ENCODE peak calls at places on chromosomes 2 and 18, in ten cellular contexts. C is mucosa of gallbladder, K is Panc1, O is ureter, U is transverse colon, V is NCI-H446 treated with DMSO at 0.1 percent for 48 hours, G is hippocampal formation, W is pancreas, E is NCI-H1092, D is HFFc6. L is an unnamed sample.

GRCh38 chr18:58657494-58657893 is 13.8 kb upstream of the MALT1 start:
- DNase-seq in C (no peak), K (no peak), O (no peak), U (no peak), V (no peak), G (no peak), W (no peak), E (no peak), D (no peak), L (no peak)

GRCh38 chr2:25103287-25103871 is 61.5 kb downstream of the EFR3B start:
- DNase-seq in C (no peak), K (peak), O (no peak), U (no peak), V (peak), G (no peak), W (no peak), E (no peak), D (peak), L (no peak)

GRCh38 chr2:240302933-240303332 is 132.5 kb upstream of the GPC1 start:
- DNase-seq in C (no peak), K (no peak), O (no peak), U (no peak), V (no peak), G (no peak), W (no peak), E (no peak), D (no peak), L (no peak)

GRCh38 chr2:160429248-160430000 is 64.2 kb downstream of the RBMS1 start:
- DNase-seq in C (no peak), K (no peak), O (no peak), U (no peak), V (peak), G (no peak), W (no peak), E (peak), D (peak), L (peak)

GRCh38 chr18:79578396-79579260 is 101.0 kb upstream of the CTDP1 start:
- DNase-seq in C (no peak), K (no peak), O (no peak), U (peak), V (no peak), G (no peak), W (no peak), E (no peak), D (no peak), L (no peak)

GRCh38 chr18:24868760-24869237 is 408.4 kb downstream of the HRH4 start:
- DNase-seq in C (no peak), K (peak), O (no peak), U (no peak), V (peak), G (no peak), W (no peak), E (no peak), D (peak), L (no peak)

GRCh38 chr2:86047575-86048382 is 57.9 kb downstream of the POLR1A start:
- DNase-seq in C (no peak), K (no peak), O (no peak), U (no peak), V (no peak), G (no peak), W (peak), E (no peak), D (no peak), L (no peak)

GRCh38 chr2:237997521-237997920 is 30.7 kb downstream of the UBE2F start:
- DNase-seq in C (no peak), K (no peak), O (no peak), U (no peak), V (no peak), G (no peak), W (no peak), E (no peak), D (no peak), L (no peak)

GRCh38 chr2:3631161-3631850 is 26.7 kb upstream of the ALLC start:
- DNase-seq in C (no peak), K (no peak), O (peak), U (no peak), V (no peak), G (no peak), W (no peak), E (no peak), D (no peak), L (no peak)

GRCh38 chr18:4142876-4143275 is 312.2 kb downstream of the DLGAP1 start:
- DNase-seq in C (no peak), K (no peak), O (no peak), U (no peak), V (no peak), G (no peak), W (no peak), E (no peak), D (no peak), L (no peak)

GRCh38 chr2:47016172-47016913 is 100.7 kb upstream of the MCFD2 start:
- DNase-seq in C (no peak), K (peak), O (no peak), U (peak), V (peak), G (peak), W (no peak), E (no peak), D (peak), L (peak)

GRCh38 chr2:38244306-38244705 is 132.8 kb downstream of the ATL2 start:
- DNase-seq in C (no peak), K (no peak), O (no peak), U (no peak), V (no peak), G (no peak), W (no peak), E (no peak), D (no peak), L (no peak)

GRCh38 chr2:156322103-156322671 is 10.3 kb downstream of the NR4A2 start:
- DNase-seq in C (no peak), K (no peak), O (no peak), U (no peak), V (no peak), G (no peak), W (peak), E (no peak), D (no peak), L (no peak)

GRCh38 chr2:50840346-50841124 is 191.4 kb downstream of the NRXN1 start:
- DNase-seq in C (no peak), K (no peak), O (no peak), U (no peak), V (peak), G (no peak), W (no peak), E (no peak), D (no peak), L (peak)

GRCh38 chr2:145323512-145323911 is 803.6 kb upstream of the ZEB2 start:
- DNase-seq in C (no peak), K (no peak), O (no peak), U (no peak), V (peak), G (no peak), W (no peak), E (no peak), D (peak), L (no peak)

GRCh38 chr18:62877448-62878221 is 162.3 kb downstream of the PHLPP1 start:
- DNase-seq in C (no peak), K (no peak), O (no peak), U (no peak), V (peak), G (no peak), W (no peak), E (no peak), D (no peak), L (no peak)

GRCh38 chr2:10285578-10286198 is 17.0 kb upstream of the HPCAL1 start:
- DNase-seq in C (peak), K (no peak), O (peak), U (peak), V (peak), G (peak), W (peak), E (no peak), D (peak), L (no peak)

GRCh38 chr2:109324859-109325258 is 195.9 kb downstream of the SH3RF3 start:
- DNase-seq in C (peak), K (no peak), O (peak), U (peak), V (no peak), G (no peak), W (no peak), E (no peak), D (peak), L (no peak)

GRCh38 chr2:16623046-16623445 is 42.6 kb downstream of the CYRIA start:
- DNase-seq in C (no peak), K (no peak), O (no peak), U (no peak), V (no peak), G (no peak), W (no peak), E (no peak), D (no peak), L (no peak)

GRCh38 chr2:218218409-218219185 is 1.6 kb downstream of the ARPC2 start:
- DNase-seq in C (no peak), K (no peak), O (no peak), U (no peak), V (no peak), G (no peak), W (no peak), E (no peak), D (no peak), L (no peak)